ENCODE peak calls at places on chromosomes 11 and 22, in nine cellular contexts. L is adipocyte; X is central memory CD4-positive, alpha-beta T cell; G is kidney glomerular epithelial cell; P is mesenchymal stem cell; N is posterior cingulate gyrus; J is activated T-cell treated with anti-CD3 and anti-CD28 coated beads for 1 hour; R is naive thymus-derived CD8-positive, alpha-beta T cell; Z is cardiac fibroblast. B is an unnamed sample.

GRCh38 chr11:12169822-12170221 is 59.4 kb downstream of the MICAL2 start:
- DNase-seq in L (no peak), X (no peak), G (no peak), P (no peak), N (no peak), J (no peak), R (no peak), Z (no peak), B (no peak)

GRCh38 chr11:12465332-12465731 is 88.0 kb downstream of the PARVA start:
- DNase-seq in L (no peak), X (no peak), G (no peak), P (no peak), N (no peak), J (no peak), R (no peak), Z (no peak), B (no peak)

GRCh38 chr22:46079093-46079860 is 71.0 kb upstream of the PPARA start:
- DNase-seq in L (no peak), X (no peak), G (no peak), P (no peak), N (no peak), J (no peak), R (no peak), Z (no peak), B (no peak)

GRCh38 chr11:65215441-65216076 is 33.8 kb downstream of the CAPN1 start:
- DNase-seq in L (no peak), X (no peak), G (no peak), P (no peak), N (no peak), J (no peak), R (no peak), Z (no peak), B (no peak)

GRCh38 chr22:37199839-37200161 is 11.8 kb upstream of the C1QTNF6 start:
- DNase-seq in L (no peak), X (no peak), G (no peak), P (no peak), N (no peak), J (no peak), R (no peak), Z (no peak), B (no peak)

GRCh38 chr11:28858076-28858475 is 749.9 kb downstream of the METTL15 start:
- DNase-seq in L (no peak), X (no peak), G (no peak), P (peak; percentile 36), N (no peak), J (no peak), R (no peak), Z (peak; percentile 22), B (no peak)

GRCh38 chr11:34224434-34224966 is 119.1 kb downstream of the NAT10 start:
- DNase-seq in L (no peak), X (no peak), G (no peak), P (no peak), N (no peak), J (no peak), R (no peak), Z (no peak), B (no peak)

GRCh38 chr11:128135451-128135850 is 451.9 kb downstream of the ETS1 start:
- DNase-seq in L (peak; percentile 39), X (no peak), G (no peak), P (no peak), N (no peak), J (no peak), R (no peak), Z (peak; percentile 42), B (no peak)

GRCh38 chr22:44379817-44380560 is 67.2 kb upstream of the SHISAL1 start:
- DNase-seq in L (no peak), X (no peak), G (no peak), P (no peak), N (peak; percentile 74), J (no peak), R (no peak), Z (no peak), B (no peak)

GRCh38 chr11:41861791-41862190 is 402.3 kb upstream of the LRRC4C start:
- DNase-seq in L (no peak), X (no peak), G (no peak), P (no peak), N (no peak), J (no peak), R (no peak), Z (no peak), B (no peak)

GRCh38 chr11:118290923-118291322 is 13.6 kb upstream of the CD3E start:
- DNase-seq in L (peak; percentile 4), X (peak; percentile 44), G (no peak), P (no peak), N (no peak), J (no peak), R (peak; percentile 32), Z (peak; percentile 19), B (no peak)

GRCh38 chr22:40418366-40419201 is 48.2 kb downstream of the SGSM3 start:
- DNase-seq in L (no peak), X (no peak), G (no peak), P (no peak), N (peak; percentile 82), J (no peak), R (peak; percentile 74), Z (no peak), B (no peak)

GRCh38 chr11:69554849-69555248 is 73.4 kb downstream of the LINC01488 start:
- DNase-seq in L (peak; percentile 14), X (no peak), G (no peak), P (no peak), N (peak; percentile 50), J (no peak), R (no peak), Z (no peak), B (no peak)

GRCh38 chr11:60951909-60952741 is at the start of gene SLC15A3:
- DNase-seq in L (peak; percentile 73), X (no peak), G (no peak), P (peak; percentile 65), N (no peak), J (no peak), R (peak; percentile 51), Z (peak; percentile 55), B (peak; percentile 52)

GRCh38 chr22:20953668-20954500 is 13.2 kb upstream of the AIFM3 start:
- DNase-seq in L (peak; percentile 52), X (no peak), G (no peak), P (peak; percentile 32), N (peak; percentile 77), J (no peak), R (no peak), Z (peak; percentile 71), B (no peak)

GRCh38 chr11:78798567-78799170 is 224.0 kb upstream of the NARS2 start:
- DNase-seq in L (peak; percentile 67), X (no peak), G (no peak), P (peak; percentile 76), N (peak; percentile 86), J (no peak), R (no peak), Z (peak; percentile 79), B (peak; percentile 66)

GRCh38 chr22:32661737-32662586 is 139.5 kb upstream of the TIMP3 start:
- DNase-seq in L (peak; percentile 51), X (no peak), G (no peak), P (peak; percentile 48), N (no peak), J (no peak), R (no peak), Z (peak; percentile 52), B (peak; percentile 79)

GRCh38 chr11:97847730-97848129 is 1173.0 kb upstream of the CNTN5 start:
- DNase-seq in L (no peak), X (no peak), G (no peak), P (no peak), N (no peak), J (no peak), R (no peak), Z (no peak), B (no peak)

GRCh38 chr22:48488611-48489456 is 1338.8 kb downstream of the BRD1 start:
- DNase-seq in L (no peak), X (no peak), G (no peak), P (no peak), N (peak; percentile 82), J (no peak), R (no peak), Z (no peak), B (peak; percentile 70)

GRCh38 chr22:22469527-22469926 is 39.0 kb downstream of the ZNF280B start:
- DNase-seq in L (no peak), X (no peak), G (no peak), P (no peak), N (no peak), J (no peak), R (no peak), Z (no peak), B (no peak)

GRCh38 chr11:1086171-1087102 is 11.8 kb downstream of the MUC2 start:
- DNase-seq in L (no peak), X (no peak), G (no peak), P (no peak), N (peak; percentile 69), J (no peak), R (no peak), Z (no peak), B (no peak)

GRCh38 chr11:17992916-17993315 is 19.9 kb downstream of the SERGEF start:
- DNase-seq in L (no peak), X (no peak), G (no peak), P (no peak), N (peak; percentile 94), J (no peak), R (no peak), Z (no peak), B (no peak)

GRCh38 chr11:134273317-134273712 is 2.9 kb upstream of the GLB1L3 start:
- DNase-seq in L (no peak), X (no peak), G (no peak), P (no peak), N (no peak), J (no peak), R (no peak), Z (no peak), B (no peak)

GRCh38 chr22:20862540-20862939 is 3.7 kb downstream of the SNAP29 start:
- DNase-seq in L (no peak), X (no peak), G (no peak), P (no peak), N (no peak), J (no peak), R (no peak), Z (no peak), B (no peak)

GRCh38 chr22:37223965-37224551 is 11.8 kb upstream of the SSTR3 start:
- DNase-seq in L (no peak), X (no peak), G (no peak), P (no peak), N (no peak), J (no peak), R (no peak), Z (no peak), B (no peak)

B was measured in AG08395.